ENCODE peak calls at places on chromosomes 3 and 15, in four cellular contexts. I is BJ; U is activated CD8-positive, alpha-beta memory T cell treated with anti-CD3 and anti-CD28 coated beads for 48 hours; P is stimulated activated CD8-positive, alpha-beta memory T cell treated with anti-CD3 and anti-CD28 coated beads, Interleukin-2, amount 100 ng/mL, for 48 hours. L is an unnamed sample.

GRCh38 chr3:149180057-149180573 is 41.5 kb downstream of the CP start:
- DNase-seq in P (no peak), I (peak), U (no peak), L (no peak)

GRCh38 chr15:70533931-70534742 is 229.2 kb downstream of the UACA start:
- DNase-seq in P (no peak), I (peak), U (no peak), L (no peak)

GRCh38 chr3:168914662-168915061 is 748.9 kb downstream of the MECOM start:
- DNase-seq in U (no peak), P (no peak), I (no peak), L (no peak)

GRCh38 chr3:122351612-122352011 is 26.6 kb downstream of the CSTA start:
- DNase-seq in P (no peak), U (no peak), I (no peak), L (no peak)

GRCh38 chr3:134381836-134382442 is 7.7 kb upstream of the AMOTL2 start:
- DNase-seq in I (no peak), P (no peak), U (no peak), L (peak)

GRCh38 chr15:71302861-71303410 is 187.7 kb downstream of the THSD4 start:
- DNase-seq in U (no peak), P (no peak), I (no peak), L (no peak)

GRCh38 chr15:68434021-68434420 is 2.1 kb upstream of the ITGA11 start:
- DNase-seq in U (no peak), I (no peak), P (no peak), L (peak)

GRCh38 chr3:127668906-127669305 is 3.8 kb upstream of the ABTB1 start:
- DNase-seq in I (no peak), P (no peak), U (no peak), L (no peak)

GRCh38 chr3:171264758-171265157 is 195.4 kb downstream of the TNIK start:
- DNase-seq in P (no peak), U (no peak), I (no peak), L (no peak)

GRCh38 chr3:23671901-23672589 is 133.7 kb upstream of the UBE2E1 start:
- DNase-seq in P (no peak), U (no peak), I (no peak), L (peak)

GRCh38 chr3:30768703-30769550 is 125.5 kb downstream of the GADL1 start:
- DNase-seq in P (peak), I (no peak), U (peak), L (no peak)

GRCh38 chr15:22811640-22812039 is 25.2 kb downstream of the NIPA1 start:
- DNase-seq in U (no peak), P (no peak), I (no peak), L (no peak)

GRCh38 chr15:25065876-25066275 is 111.1 kb downstream of the SNRPN start:
- DNase-seq in U (no peak), P (no peak), I (no peak), L (no peak)

GRCh38 chr3:98013428-98014349 is 21.4 kb downstream of the GABRR3 start:
- DNase-seq in P (no peak), I (no peak), U (no peak), L (no peak)

GRCh38 chr15:76336254-76337046 is at the start of gene ISL2:
- DNase-seq in U (no peak), P (peak), I (peak), L (peak)

GRCh38 chr3:127566801-127567200 is 23.7 kb downstream of the TPRA1 start:
- DNase-seq in U (no peak), P (no peak), I (no peak), L (no peak)

GRCh38 chr3:39216176-39216790 is 23.9 kb upstream of the XIRP1 start:
- DNase-seq in I (no peak), U (no peak), P (no peak), L (no peak)

GRCh38 chr3:134044459-134044858 is 14.7 kb upstream of the SLCO2A1 start:
- DNase-seq in U (no peak), P (no peak), I (no peak), L (no peak)

GRCh38 chr3:16343101-16343500 is 78.1 kb downstream of the OXNAD1 start:
- DNase-seq in U (no peak), I (no peak), P (no peak), L (no peak)

GRCh38 chr15:68271854-68272471 is 5.6 kb upstream of the FEM1B start:
- DNase-seq in I (peak), U (no peak), P (no peak), L (peak)

GRCh38 chr3:136602818-136603217 is 149.4 kb downstream of the STAG1 start:
- DNase-seq in I (no peak), P (no peak), U (no peak), L (no peak)

GRCh38 chr3:81723732-81724313 is 37.6 kb downstream of the GBE1 start:
- DNase-seq in P (no peak), U (no peak), I (no peak), L (no peak)

GRCh38 chr15:39487180-39487735 is 93.6 kb upstream of the THBS1 start:
- DNase-seq in I (no peak), P (no peak), U (no peak), L (no peak)

GRCh38 chr3:192060160-192060783 is 599.3 kb downstream of the PYDC2 start:
- DNase-seq in I (no peak), U (no peak), P (no peak), L (no peak)

GRCh38 chr15:42118650-42119531 is 24.5 kb upstream of the PLA2G4D start:
- DNase-seq in I (no peak), U (no peak), P (no peak), L (no peak)

GRCh38 chr3:3772920-3773319 is 26.3 kb upstream of the LRRN1 start:
- DNase-seq in I (no peak), P (no peak), U (no peak), L (no peak)

GRCh38 chr3:172370434-172370833 is 77.8 kb downstream of the GHSR start:
- DNase-seq in I (no peak), P (no peak), U (no peak), L (no peak)

GRCh38 chr15:75171408-75171807 is 30.3 kb upstream of the C15orf39 start:
- DNase-seq in I (peak), P (peak), U (no peak), L (no peak)

L was measured in upper lobe of left lung.